ENCODE peak calls at places on chromosomes 13 and 19, in seven cellular contexts. E is Right ventricle myocardium superior; M is body of pancreas; A is lung microvascular endothelial cell; N is thoracic aorta; L is activated CD4-positive, alpha-beta T cell treated with anti-CD3 and anti-CD28 coated beads, Interleukin-2, amount 10 ng/mL, durations not matched to agents 7 days and 5 days; C is endothelial cell. Q is an unnamed sample.

GRCh38 chr13:95087746-95088305 is 213.4 kb downstream of the ABCC4 start:
- DNase-seq in E (no peak), M (no peak), A (peak; percentile 81), N (no peak), L (no peak), C (no peak), Q (no peak)

GRCh38 chr13:37485766-37486165 is 112.8 kb downstream of the POSTN start:
- DNase-seq in E (no peak), M (no peak), A (peak; percentile 52), N (no peak), L (no peak), C (no peak), Q (no peak)

GRCh38 chr19:55597493-55597892 is 1.8 kb downstream of the FIZ1 start:
- DNase-seq in E (no peak), M (no peak), A (no peak), N (no peak), L (no peak), C (no peak), Q (no peak)

GRCh38 chr13:53341144-53341510 is 312.5 kb downstream of the OLFM4 start:
- DNase-seq in E (no peak), M (no peak), A (no peak), N (no peak), L (no peak), C (no peak), Q (no peak)

GRCh38 chr19:46080561-46080960 is 39.8 kb upstream of the IGFL4 start:
- DNase-seq in E (no peak), M (no peak), A (peak; percentile 80), N (no peak), L (no peak), C (no peak), Q (no peak)

GRCh38 chr13:61432029-61432428 is 16.4 kb upstream of the PCDH20 start:
- DNase-seq in E (no peak), M (no peak), A (no peak), N (no peak), L (no peak), C (no peak), Q (no peak)

GRCh38 chr19:11264452-11265176 is 2.3 kb upstream of the DOCK6 start:
- DNase-seq in E (peak; percentile 68), M (no peak), A (no peak), N (no peak), L (no peak), C (peak; percentile 62), Q (no peak)

GRCh38 chr19:21698215-21698614 is 69.2 kb downstream of the ZNF100 start:
- DNase-seq in E (no peak), M (no peak), A (peak; percentile 10), N (no peak), L (peak; percentile 24), C (no peak), Q (no peak)

GRCh38 chr13:49097374-49097773 is 121.7 kb downstream of the FNDC3A start:
- DNase-seq in E (no peak), M (no peak), A (peak; percentile 59), N (no peak), L (no peak), C (no peak), Q (no peak)

GRCh38 chr13:51557875-51558604 is 26.2 kb upstream of the WDFY2 start:
- DNase-seq in E (no peak), M (no peak), A (no peak), N (no peak), L (no peak), C (no peak), Q (no peak)

GRCh38 chr13:23966691-23967615 is 69.7 kb upstream of the C1QTNF9B start:
- DNase-seq in E (no peak), M (no peak), A (peak; percentile 5), N (no peak), L (peak; percentile 51), C (no peak), Q (no peak)

GRCh38 chr19:18233224-18233825 is 7.1 kb upstream of the PDE4C start:
- DNase-seq in E (peak; percentile 59), M (peak; percentile 55), A (peak; percentile 49), N (no peak), L (peak; percentile 69), C (peak; percentile 77), Q (no peak)

GRCh38 chr19:10021863-10022262 is 8.6 kb downstream of the RDH8 start:
- DNase-seq in E (no peak), M (no peak), A (no peak), N (no peak), L (no peak), C (no peak), Q (no peak)

GRCh38 chr13:35345992-35346391 is 130.5 kb downstream of the MAB21L1 start:
- DNase-seq in E (no peak), M (no peak), A (no peak), N (no peak), L (no peak), C (no peak), Q (no peak)

GRCh38 chr13:37168922-37169321 is 63.5 kb upstream of the CSNK1A1L start:
- DNase-seq in E (no peak), M (no peak), A (no peak), N (no peak), L (no peak), C (no peak), Q (no peak)

GRCh38 chr13:74669149-74669548 is 534.9 kb upstream of the KLF12 start:
- DNase-seq in E (no peak), M (no peak), A (no peak), N (no peak), L (no peak), C (no peak), Q (no peak)

GRCh38 chr19:39542198-39542597 is 2.2 kb upstream of the EID2 start:
- DNase-seq in E (no peak), M (no peak), A (peak; percentile 33), N (no peak), L (no peak), C (peak; percentile 23), Q (no peak)

GRCh38 chr19:16899566-16900075 is 10.8 kb downstream of the F2RL3 start:
- DNase-seq in E (peak; percentile 71), M (peak; percentile 26), A (peak; percentile 76), N (no peak), L (peak; percentile 46), C (peak; percentile 60), Q (no peak)

GRCh38 chr13:41587490-41587889 is 130.1 kb downstream of the RGCC start:
- DNase-seq in E (no peak), M (no peak), A (no peak), N (no peak), L (no peak), C (peak; percentile 8), Q (no peak)

GRCh38 chr19:45217193-45217956 is 27.8 kb downstream of the EXOC3L2 start:
- DNase-seq in E (peak; percentile 18), M (no peak), A (peak; percentile 12), N (no peak), L (no peak), C (peak; percentile 25), Q (no peak)

GRCh38 chr19:53545271-53546065 is 7.5 kb downstream of the ZNF331 start:
- DNase-seq in E (peak; percentile 35), M (no peak), A (peak; percentile 37), N (no peak), L (no peak), C (no peak), Q (no peak)

GRCh38 chr13:68369739-68370138 is 1139.6 kb upstream of the PCDH9 start:
- DNase-seq in E (no peak), M (no peak), A (no peak), N (no peak), L (no peak), C (no peak), Q (no peak)

GRCh38 chr19:14090509-14091085 is at the start of gene SAMD1:
- DNase-seq in E (peak; percentile 95), M (peak; percentile 91), A (peak; percentile 92), N (peak; percentile 78), L (peak; percentile 88), C (peak; percentile 69), Q (peak; percentile 70)

GRCh38 chr19:4922530-4923378 is 13.5 kb downstream of the UHRF1 start:
- DNase-seq in E (no peak), M (no peak), A (peak; percentile 42), N (no peak), L (no peak), C (no peak), Q (no peak)